ENCODE peak calls at places on chromosomes 5 and 9, in four cellular contexts. R is activated CD8-positive, alpha-beta T cell treated with anti-CD3 and anti-CD28 coated beads for 36 hours; Y is fibroblast of mammary gland; Z is OCI-LY7. S is an unnamed sample.

GRCh38 chr5:73390989-73391388 is 57.6 kb downstream of the FOXD1 start:
- DNase-seq in R (no peak), Y (no peak), Z (no peak), S (no peak)

GRCh38 chr5:14487896-14488570 is 93.6 kb upstream of the OTULINL start:
- DNase-seq in R (no peak), Y (no peak), Z (no peak), S (no peak)

GRCh38 chr5:111776903-111777302 is 19.9 kb upstream of the NREP start:
- DNase-seq in R (no peak), Y (no peak), Z (no peak), S (no peak)

GRCh38 chr5:141475625-141476131 is at the start of gene PCDHGC3:
- DNase-seq in R (peak; percentile 69), Y (peak; percentile 95), Z (peak; percentile 85), S (peak; percentile 61)

GRCh38 chr5:94700592-94700991 is 82.1 kb downstream of the SLF1 start:
- DNase-seq in R (no peak), Y (peak; percentile 4), Z (no peak), S (no peak)

GRCh38 chr5:36363101-36363500 is 61.4 kb upstream of the RANBP3L start:
- DNase-seq in R (peak; percentile 2), Y (peak; percentile 71), Z (no peak), S (no peak)

GRCh38 chr9:126643945-126644527 is 30.3 kb downstream of the LMX1B start:
- DNase-seq in R (no peak), Y (no peak), Z (no peak), S (no peak)

GRCh38 chr9:33461474-33461873 is 12.2 kb downstream of the NOL6 start:
- DNase-seq in R (no peak), Y (no peak), Z (no peak), S (no peak)

GRCh38 chr9:129138476-129139232 is 27.4 kb downstream of the PTPA start:
- DNase-seq in R (no peak), Y (peak; percentile 78), Z (peak; percentile 18), S (no peak)

GRCh38 chr9:27491164-27491563 is 32.9 kb upstream of the IFNK start:
- DNase-seq in R (no peak), Y (peak; percentile 25), Z (peak; percentile 1), S (no peak)

GRCh38 chr5:96934291-96934694 is 1.6 kb upstream of the LNPEP start:
- DNase-seq in R (peak; percentile 31), Y (peak; percentile 48), Z (peak; percentile 54), S (no peak)

GRCh38 chr9:80560976-80561375 is 989.2 kb downstream of the TLE4 start:
- DNase-seq in R (no peak), Y (no peak), Z (no peak), S (no peak)

GRCh38 chr5:159515909-159516415 is 185.7 kb upstream of the IL12B start:
- DNase-seq in R (peak; percentile 82), Y (peak; percentile 57), Z (peak; percentile 63), S (peak; percentile 35)

GRCh38 chr9:136079211-136079915 is 15.7 kb downstream of the NACC2 start:
- DNase-seq in R (no peak), Y (no peak), Z (no peak), S (no peak)

GRCh38 chr9:132590318-132591182 is 8.1 kb downstream of the BARHL1 start:
- DNase-seq in R (no peak), Y (no peak), Z (no peak), S (no peak)

GRCh38 chr5:96455789-96456188 is 22.7 kb upstream of the PCSK1 start:
- DNase-seq in R (no peak), Y (no peak), Z (no peak), S (no peak)

GRCh38 chr9:12968093-12968492 is 193.3 kb downstream of the LURAP1L start:
- DNase-seq in R (no peak), Y (peak; percentile 64), Z (no peak), S (no peak)

GRCh38 chr5:138636401-138636944 is 61.3 kb upstream of the HSPA9 start:
- DNase-seq in R (no peak), Y (no peak), Z (no peak), S (no peak)

GRCh38 chr5:127233590-127233989 is 57.0 kb upstream of the MEGF10 start:
- DNase-seq in R (no peak), Y (no peak), Z (no peak), S (no peak)

GRCh38 chr5:127227881-127228280 is 62.7 kb upstream of the MEGF10 start:
- DNase-seq in R (no peak), Y (peak; percentile 60), Z (no peak), S (no peak)

GRCh38 chr5:127228540-127229184 is 61.9 kb upstream of the MEGF10 start:
- DNase-seq in R (peak; percentile 2), Y (no peak), Z (no peak), S (no peak)

GRCh38 chr5:127231118-127231517 is 59.5 kb upstream of the MEGF10 start:
- DNase-seq in R (no peak), Y (no peak), Z (no peak), S (no peak)

DNA sequence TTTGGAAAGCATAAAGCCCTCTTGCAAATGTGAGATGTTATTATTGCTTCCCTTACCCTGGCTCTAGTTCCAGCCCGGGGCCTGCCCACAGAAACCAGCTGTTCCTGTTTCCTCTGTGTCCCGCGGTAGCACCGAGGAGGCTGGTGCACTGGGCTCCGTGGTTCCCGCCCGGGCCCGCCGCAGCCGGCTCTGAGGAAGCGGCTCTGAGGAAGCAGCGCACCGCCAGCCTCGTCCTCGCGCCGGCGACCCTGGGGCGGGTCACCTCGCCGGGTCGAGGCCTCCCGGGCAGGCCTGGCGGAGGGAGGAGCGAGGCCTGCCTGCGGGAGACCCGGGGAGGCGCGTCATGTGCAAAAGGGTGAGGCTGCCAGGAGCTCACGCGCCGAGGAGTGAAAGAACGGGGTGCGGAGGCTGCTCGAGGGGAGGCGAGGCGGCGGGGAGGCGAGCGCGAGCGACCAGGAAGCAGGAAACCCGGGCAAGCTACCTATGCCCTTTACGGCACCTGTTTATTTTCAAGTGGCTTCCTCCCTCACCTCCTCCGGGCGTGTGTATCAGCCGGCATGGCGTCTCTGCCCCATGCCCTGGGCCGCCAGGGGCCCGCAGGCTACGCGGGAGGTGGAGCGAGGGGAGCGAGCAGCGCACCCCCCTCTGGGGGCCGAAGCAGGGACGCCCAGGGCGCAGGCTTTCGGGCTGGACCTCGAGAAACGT is 61.3 kb upstream of the MEGF10 start:
- DNase-seq in R (peak; percentile 58), Y (peak; percentile 11), Z (no peak), S (no peak)
- TF ChIP-seq CTCF in R (no peak), Y (no peak), Z (no peak), S (no peak)

GRCh38 chr5:120817044-120817985 is 353.2 kb downstream of the PRR16 start:
- DNase-seq in R (no peak), Y (peak; percentile 44), Z (no peak), S (no peak)
- TF ChIP-seq CTCF in R (no peak), Y (peak; percentile 68), Z (peak; percentile 49), S (no peak)

DNA sequence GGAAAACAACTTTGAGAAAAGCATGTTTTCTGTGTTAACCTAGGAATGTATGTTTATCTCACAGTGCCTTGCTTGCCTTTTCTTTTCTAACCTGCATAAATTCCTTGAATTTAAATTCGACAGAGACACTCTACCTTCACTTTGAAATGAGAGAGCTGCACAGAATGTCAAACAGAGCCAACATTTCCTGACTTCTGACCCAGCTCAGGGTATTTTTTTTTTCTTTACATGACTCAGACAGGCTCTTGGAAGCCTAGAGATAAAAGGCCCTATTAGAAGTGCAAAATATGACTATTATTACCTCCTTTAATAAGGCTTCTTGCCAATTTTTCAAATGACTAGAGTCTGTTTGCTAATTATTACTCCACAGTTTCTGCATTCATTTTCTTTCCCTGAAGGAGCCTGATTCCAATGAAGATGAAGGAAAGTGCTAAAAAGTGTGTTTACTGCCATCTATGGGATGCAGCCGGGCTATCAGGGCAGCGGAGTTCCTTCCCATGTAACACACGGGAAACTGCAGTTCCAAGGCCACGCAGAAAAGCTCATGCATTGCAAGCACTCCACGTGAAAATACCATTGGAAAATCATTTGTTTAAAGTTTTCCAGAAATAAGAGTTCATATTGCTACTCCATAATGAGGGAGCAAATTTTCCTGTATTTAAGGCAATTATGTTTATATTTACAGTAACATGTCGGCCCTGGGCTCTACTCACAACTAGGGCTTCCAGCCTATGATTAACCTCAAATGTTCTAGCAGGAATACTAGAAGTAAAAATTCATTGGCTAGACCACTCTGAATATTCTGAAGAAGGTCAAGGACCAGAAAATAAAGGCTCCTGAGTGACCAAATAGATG is 485.6 kb downstream of the ZSWIM6 start:
- DNase-seq in R (no peak), Y (peak; percentile 43), Z (no peak), S (no peak)
- TF ChIP-seq CTCF in R (no peak), Y (peak; percentile 68), Z (peak; percentile 14), S (no peak)

GRCh38 chr5:78295035-78295961 is 800 bp upstream of the AP3B1 start:
- DNase-seq in R (peak; percentile 64), Y (no peak), Z (peak; percentile 54), S (no peak)
- TF ChIP-seq CTCF in R (peak; percentile 56), Y (peak; percentile 17), Z (peak; percentile 69), S (no peak)

DNA sequence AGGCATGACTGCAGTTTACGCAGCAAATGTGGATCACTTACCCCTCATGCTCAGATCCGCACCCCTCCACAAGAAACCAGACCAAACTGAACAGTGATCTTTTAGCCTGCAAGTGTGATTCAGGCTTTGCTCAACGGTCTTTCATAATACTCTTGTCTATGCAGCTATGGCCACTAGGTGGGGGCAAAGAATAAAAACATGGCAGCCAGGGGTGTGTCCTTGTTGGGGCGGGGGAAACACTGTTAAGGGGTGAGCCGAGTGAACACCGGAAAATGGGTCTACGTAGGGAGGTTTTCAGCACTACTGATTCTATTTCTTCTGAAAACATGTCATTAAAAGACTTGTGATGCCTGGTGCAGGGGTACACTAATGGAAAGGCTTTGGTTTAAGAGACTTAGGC is 49.8 kb upstream of the GPR151 start:
- DNase-seq in R (peak; percentile 76), Y (peak; percentile 75), Z (peak; percentile 60), S (peak; percentile 23)
- TF ChIP-seq CTCF in R (peak; percentile 65), Y (peak; percentile 73), Z (peak; percentile 75), S (peak; percentile 7)

GRCh38 chr5:102089883-102090282 is 206.2 kb downstream of the SLCO4C1 start:
- DNase-seq in R (no peak), Y (no peak), Z (no peak), S (no peak)

DNA sequence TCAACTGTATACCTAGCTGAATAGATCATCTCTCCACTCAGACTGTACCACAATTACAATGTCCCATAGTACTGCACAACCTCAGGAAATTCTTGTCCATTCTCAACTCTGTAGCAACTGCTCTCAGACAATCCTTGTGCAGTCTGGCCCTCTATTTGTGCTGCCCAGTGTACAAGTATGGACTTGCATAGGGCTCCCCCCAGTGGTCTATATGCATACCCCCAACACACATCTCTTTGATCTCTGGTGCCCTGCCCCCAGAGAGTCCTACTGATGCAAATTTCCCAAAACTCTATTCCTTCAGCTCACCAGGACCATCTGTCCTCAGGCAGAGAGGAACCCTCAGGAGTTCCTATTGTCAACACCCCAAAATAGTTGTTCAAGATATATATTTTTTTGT is 205.3 kb downstream of the SLCO4C1 start:
- DNase-seq in R (peak; percentile 22), Y (no peak), Z (peak; percentile 29), S (no peak)
- TF ChIP-seq CTCF in R (peak; percentile 24), Y (no peak), Z (peak; percentile 70), S (no peak)

GRCh38 chr5:171664489-171664888 is 121.1 kb upstream of the SMIM23 start:
- DNase-seq in R (no peak), Y (no peak), Z (no peak), S (no peak)

GRCh38 chr5:171666815-171667214 is 118.8 kb upstream of the SMIM23 start:
- DNase-seq in R (no peak), Y (no peak), Z (no peak), S (no peak)

GRCh38 chr5:171668097-171668412 is 117.6 kb upstream of the SMIM23 start:
- DNase-seq in R (no peak), Y (no peak), Z (no peak), S (no peak)

GRCh38 chr5:171672556-171672955 is 113.1 kb upstream of the SMIM23 start:
- DNase-seq in R (no peak), Y (no peak), Z (no peak), S (no peak)

GRCh38 chr5:171667341-171668096 is 118.1 kb upstream of the SMIM23 start:
- DNase-seq in R (no peak), Y (peak; percentile 82), Z (no peak), S (no peak)
- TF ChIP-seq CTCF in R (no peak), Y (peak; percentile 24), Z (no peak), S (no peak)

GRCh38 chr5:10793785-10794184 is 32.8 kb upstream of the DAP start:
- DNase-seq in R (no peak), Y (no peak), Z (no peak), S (no peak)
- TF ChIP-seq CTCF in R (no peak), Y (no peak), Z (no peak), S (no peak)